ENCODE peak calls at places on chromosomes 11 and 22, in four cellular contexts. V is foreskin fibroblast, F is astrocyte of the spinal cord, Z is psoas muscle. T is an unnamed sample.

GRCh38 chr11:131511794-131512193 is 141.4 kb downstream of the NTM start:
- DNase-seq in F (no peak), Z (peak), V (no peak), T (no peak)

GRCh38 chr11:57551941-57552340 is 14.5 kb downstream of the SMTNL1 start:
- DNase-seq in V (no peak), F (no peak), Z (no peak), T (no peak)

GRCh38 chr11:122721201-122721963 is 65.9 kb downstream of the UBASH3B start:
- DNase-seq in Z (no peak), V (no peak), F (peak), T (no peak)

GRCh38 chr11:36249271-36249670 is 40.0 kb downstream of the COMMD9 start:
- DNase-seq in Z (no peak), V (peak), F (peak), T (peak)

GRCh38 chr22:46908641-46909107 is 146.2 kb downstream of the TBC1D22A start:
- DNase-seq in Z (no peak), F (no peak), V (no peak), T (no peak)

GRCh38 chr11:110366234-110366633 is 63.5 kb upstream of the FDX1 start:
- DNase-seq in F (peak), Z (peak), V (peak), T (no peak)

GRCh38 chr11:81932303-81932702 is 801.4 kb downstream of the FAM181B start:
- DNase-seq in F (no peak), Z (no peak), V (no peak), T (no peak)

GRCh38 chr22:19942071-19942885 is 660 bp upstream of the TXNRD2 start:
- DNase-seq in F (peak), Z (no peak), V (peak), T (peak)

GRCh38 chr22:26095271-26095956 is 73.8 kb upstream of the SEZ6L start:
- DNase-seq in F (no peak), V (no peak), Z (no peak), T (no peak)

GRCh38 chr11:62980133-62980760 is 4.5 kb downstream of the SLC22A6 start:
- DNase-seq in Z (no peak), V (peak), F (no peak), T (no peak)

GRCh38 chr11:62976109-62976508 is 8.7 kb downstream of the SLC22A6 start:
- DNase-seq in Z (no peak), V (no peak), F (no peak), T (no peak)

GRCh38 chr11:62974848-62975522 is 9.8 kb downstream of the SLC22A6 start:
- DNase-seq in Z (peak), V (peak), F (no peak), T (no peak)
- TF ChIP-seq CTCF in Z (peak), V (no peak), F (peak), T (peak)

GRCh38 chr22:49618689-49618953 is 209.1 kb downstream of the BRD1 start:
- DNase-seq in Z (no peak), V (no peak), F (no peak), T (no peak)

GRCh38 chr22:49619301-49619700 is 208.4 kb downstream of the BRD1 start:
- DNase-seq in V (no peak), Z (no peak), F (no peak), T (no peak)

GRCh38 chr22:49621601-49622210 is 206.0 kb downstream of the BRD1 start:
- DNase-seq in Z (peak), V (no peak), F (no peak), T (no peak)

GRCh38 chr22:49620666-49621065 is 207.0 kb downstream of the BRD1 start:
- DNase-seq in Z (no peak), F (no peak), V (no peak), T (no peak)

DNA sequence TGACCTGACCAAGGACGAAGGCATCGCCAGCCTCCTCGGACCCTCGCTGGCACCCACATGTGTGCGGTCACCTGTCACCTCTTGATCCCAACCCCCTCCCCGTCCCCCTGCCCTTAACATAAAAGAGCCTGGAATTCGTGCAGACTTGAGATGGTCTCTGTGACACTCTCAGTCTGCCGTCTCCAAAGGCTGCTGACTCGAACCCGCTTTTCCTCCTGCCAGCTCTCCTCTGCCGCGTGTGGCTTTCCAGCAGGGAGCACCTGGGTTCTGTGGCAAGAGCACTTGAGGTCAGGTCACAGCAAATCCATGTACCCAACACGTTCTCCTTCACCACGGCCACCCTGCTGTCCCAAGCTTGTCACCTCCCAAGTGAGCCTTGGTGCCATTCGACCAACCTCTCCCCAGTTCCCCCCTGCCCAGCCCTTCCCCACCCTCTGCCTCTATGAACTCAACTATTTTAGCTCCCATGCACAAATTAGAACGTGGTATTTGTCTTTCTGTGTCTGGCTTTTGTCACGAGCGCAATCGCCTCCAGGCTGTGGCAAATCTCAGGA is 207.6 kb downstream of the BRD1 start:
- DNase-seq in F (no peak), Z (no peak), V (no peak), T (no peak)
- H3K4me3 ChIP-seq in F (no peak), Z (no peak), V (no peak), T (no peak)

GRCh38 chr22:31085493-31085824 is 4.3 kb downstream of the SMTN start:
- DNase-seq in Z (peak), F (no peak), V (no peak), T (no peak)
- TF ChIP-seq CTCF in Z (no peak), F (no peak), V (no peak), T (no peak)

DNA sequence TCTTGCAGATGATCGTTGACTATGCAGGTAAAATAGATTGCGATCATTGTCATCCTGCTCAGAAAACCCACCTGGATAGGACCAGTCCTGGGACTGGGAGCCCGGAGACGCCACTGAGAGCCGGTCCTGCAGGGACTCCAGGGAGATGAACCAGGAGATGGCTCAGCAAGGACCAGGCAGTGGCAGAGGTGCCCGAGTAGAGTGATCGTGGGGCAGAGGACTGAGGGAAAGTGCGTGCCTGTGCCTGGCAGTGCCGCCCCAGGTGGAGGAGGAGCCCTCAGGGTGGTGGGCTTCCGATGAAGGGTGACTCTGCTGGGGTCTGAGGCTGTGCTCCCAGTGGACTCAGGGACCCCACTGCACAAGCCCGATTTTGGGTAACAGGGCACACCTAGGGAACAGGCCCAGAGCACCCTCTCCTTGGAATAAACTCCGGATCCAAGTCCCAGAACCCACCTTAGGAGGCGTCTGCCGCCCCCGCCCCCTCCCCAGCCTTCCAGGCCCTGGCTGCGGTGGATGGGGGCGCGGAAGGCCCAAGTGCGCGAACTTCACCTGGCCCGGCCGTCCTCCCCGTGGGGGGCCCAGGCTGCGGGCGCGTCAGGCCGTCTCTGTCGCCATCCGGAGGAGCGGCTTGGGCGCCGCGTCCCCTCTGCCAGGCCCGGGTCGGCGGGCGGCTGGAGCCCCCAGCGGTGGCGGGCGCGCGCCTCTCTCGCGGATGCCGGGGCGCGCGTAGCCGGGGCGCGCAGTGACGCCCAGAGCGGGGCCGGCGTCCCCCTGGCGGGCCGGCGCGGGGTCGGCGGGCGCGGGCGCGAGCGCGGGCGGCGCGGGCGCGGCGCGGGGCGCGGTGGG is 1338.8 kb downstream of the BRD1 start:
- DNase-seq in F (no peak), V (no peak), Z (no peak), T (no peak)
- H3K4me3 ChIP-seq in F (no peak), V (peak), Z (no peak), T (peak)

DNA sequence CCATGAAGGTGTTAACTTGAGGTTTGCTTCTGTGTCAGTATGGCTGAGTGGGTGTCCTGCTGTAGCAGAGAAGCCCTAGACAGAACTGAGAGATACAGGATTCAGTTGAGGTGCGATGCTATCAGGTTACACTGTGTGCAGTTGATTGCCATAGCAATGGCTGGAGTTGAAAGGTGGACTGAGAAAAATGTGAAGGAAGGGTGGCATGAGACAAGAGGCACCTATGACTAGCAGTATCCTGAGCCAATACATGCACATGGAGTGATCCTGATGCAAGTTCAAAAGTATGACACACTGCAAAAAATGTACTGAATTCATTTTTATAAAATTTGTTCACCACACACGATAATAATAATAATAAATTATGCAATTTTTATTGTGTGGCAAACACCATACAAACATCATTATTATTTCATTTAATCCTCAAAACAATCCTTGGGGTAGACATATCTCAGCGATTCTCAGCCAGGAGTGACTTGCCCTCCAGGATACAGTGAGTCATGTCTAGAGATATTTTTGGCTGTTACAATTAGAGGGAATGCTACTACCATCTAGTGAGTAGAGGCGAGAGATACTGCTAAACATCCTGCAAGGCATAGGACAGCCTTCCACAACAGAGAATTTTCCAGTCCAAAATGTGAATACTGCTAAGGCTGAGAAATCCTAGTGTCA is 3.9 kb upstream of the PIWIL4 start:
- DNase-seq in Z (no peak), F (peak), V (peak), T (no peak)
- TF ChIP-seq CTCF in Z (peak), F (peak), V (peak), T (peak)

GRCh38 chr11:102114032-102114431 is 3.8 kb downstream of the YAP1 start:
- DNase-seq in Z (no peak), F (no peak), V (peak), T (no peak)

GRCh38 chr11:102110761-102111010 is 439 bp downstream of the YAP1 start:
- DNase-seq in F (no peak), Z (no peak), V (no peak), T (no peak)

GRCh38 chr11:102111011-102111786 is 952 bp downstream of the YAP1 start:
- DNase-seq in F (peak), V (peak), Z (peak), T (peak)

GRCh38 chr11:102111787-102112653 is 1.8 kb downstream of the YAP1 start:
- DNase-seq in V (peak), Z (peak), F (peak), T (peak)

DNA sequence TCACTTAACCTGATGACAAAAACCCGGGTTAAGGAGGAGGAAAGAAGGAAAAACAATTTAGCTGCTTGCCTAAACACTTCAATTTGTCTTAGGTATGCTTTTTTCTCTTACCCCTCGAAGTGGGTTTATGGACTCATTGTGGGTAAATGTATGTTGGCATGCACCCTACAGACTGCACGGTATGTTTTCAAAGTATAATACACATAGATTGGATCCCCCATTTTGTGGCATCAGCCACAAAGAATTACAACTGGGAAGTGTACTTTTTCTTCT is 2.3 kb downstream of the YAP1 start:
- DNase-seq in F (no peak), V (no peak), Z (no peak), T (no peak)
- H3K4me3 ChIP-seq in F (peak), V (peak), Z (peak), T (peak)

GRCh38 chr11:43649501-43649900 is 31.0 kb upstream of the HSD17B12 start:
- DNase-seq in V (no peak), F (no peak), Z (no peak), T (no peak)
- TF ChIP-seq CTCF in V (no peak), F (no peak), Z (no peak), T (no peak)

GRCh38 chr11:94400839-94401772 is at the start of gene GPR83:
- DNase-seq in Z (peak), F (peak), V (peak), T (no peak)
- H3K4me3 ChIP-seq in Z (peak), F (peak), V (peak), T (peak)

GRCh38 chr11:103035656-103036434 is 56.1 kb downstream of the DCUN1D5 start:
- DNase-seq in V (peak), F (peak), Z (no peak), T (peak)
- TF ChIP-seq CTCF in V (peak), F (peak), Z (peak), T (peak)